ENCODE peak calls at places on chromosome 16, in ten cellular contexts. One of them, this sample, is unnamed.

GRCh38 chr16:79690159-79690558 is 89.6 kb upstream of the MAF start:
- DNase-seq in bronchial epithelial cell: no peak
- DNase-seq in tibial artery: no peak
- DNase-seq in mammary epithelial cell: no peak
- DNase-seq in cardiac muscle cell: no peak
- DNase-seq in mesendoderm: no peak
- DNase-seq in CD4-positive, alpha-beta memory T cell: no peak
- DNase-seq in aorta: no peak
- DNase-seq in heart left ventricle: no peak
- DNase-seq in BE2C: no peak
- DNase-seq in this sample: no peak

GRCh38 chr16:57815987-57816745 is 13.9 kb upstream of the KIFC3 start:
- DNase-seq in CD4-positive, alpha-beta memory T cell: peak; percentile 80
- DNase-seq in mesendoderm: peak; percentile 96
- DNase-seq in aorta: peak; percentile 96
- DNase-seq in mammary epithelial cell: peak; percentile 98
- DNase-seq in heart left ventricle: peak; percentile 97
- DNase-seq in BE2C: peak; percentile 56
- DNase-seq in tibial artery: peak; percentile 96
- DNase-seq in cardiac muscle cell: peak; percentile 92
- DNase-seq in bronchial epithelial cell: peak; percentile 97
- DNase-seq in this sample: peak; percentile 96

GRCh38 chr16:83393196-83393981 is 414.4 kb upstream of the HSBP1 start:
- DNase-seq in heart left ventricle: no peak
- DNase-seq in mammary epithelial cell: no peak
- DNase-seq in aorta: no peak
- DNase-seq in cardiac muscle cell: no peak
- DNase-seq in CD4-positive, alpha-beta memory T cell: no peak
- DNase-seq in BE2C: no peak
- DNase-seq in tibial artery: peak; percentile 77
- DNase-seq in bronchial epithelial cell: no peak
- DNase-seq in mesendoderm: peak; percentile 30
- DNase-seq in this sample: no peak

GRCh38 chr16:83143788-83144187 is 517.0 kb downstream of the CDH13 start:
- DNase-seq in CD4-positive, alpha-beta memory T cell: no peak
- DNase-seq in tibial artery: no peak
- DNase-seq in bronchial epithelial cell: peak; percentile 69
- DNase-seq in aorta: no peak
- DNase-seq in heart left ventricle: no peak
- DNase-seq in BE2C: no peak
- DNase-seq in mesendoderm: peak; percentile 98
- DNase-seq in mammary epithelial cell: peak; percentile 80
- DNase-seq in cardiac muscle cell: peak; percentile 40
- DNase-seq in this sample: peak; percentile 92

GRCh38 chr16:29811170-29811895 is 660 bp upstream of the PRRT2 start:
- DNase-seq in heart left ventricle: peak; percentile 99
- DNase-seq in bronchial epithelial cell: peak; percentile 93
- DNase-seq in aorta: peak; percentile 97
- DNase-seq in cardiac muscle cell: peak; percentile 99
- DNase-seq in CD4-positive, alpha-beta memory T cell: peak; percentile 84
- DNase-seq in BE2C: peak; percentile 100
- DNase-seq in mesendoderm: peak; percentile 99
- DNase-seq in mammary epithelial cell: peak; percentile 97
- DNase-seq in tibial artery: peak; percentile 100
- DNase-seq in this sample: peak; percentile 96

GRCh38 chr16:46980926-46981325 is 7.5 kb upstream of the DNAJA2 start:
- DNase-seq in cardiac muscle cell: peak; percentile 49
- DNase-seq in BE2C: no peak
- DNase-seq in heart left ventricle: no peak
- DNase-seq in tibial artery: no peak
- DNase-seq in mammary epithelial cell: no peak
- DNase-seq in mesendoderm: no peak
- DNase-seq in CD4-positive, alpha-beta memory T cell: no peak
- DNase-seq in bronchial epithelial cell: no peak
- DNase-seq in aorta: no peak
- DNase-seq in this sample: no peak

GRCh38 chr16:7493133-7493532 is 160.5 kb downstream of the RBFOX1 start:
- DNase-seq in mammary epithelial cell: no peak
- DNase-seq in CD4-positive, alpha-beta memory T cell: no peak
- DNase-seq in tibial artery: no peak
- DNase-seq in cardiac muscle cell: no peak
- DNase-seq in bronchial epithelial cell: no peak
- DNase-seq in mesendoderm: no peak
- DNase-seq in BE2C: no peak
- DNase-seq in aorta: no peak
- DNase-seq in heart left ventricle: no peak
- DNase-seq in this sample: no peak

GRCh38 chr16:59487067-59487466 is 753.0 kb upstream of the GOT2 start:
- DNase-seq in CD4-positive, alpha-beta memory T cell: no peak
- DNase-seq in heart left ventricle: no peak
- DNase-seq in mammary epithelial cell: no peak
- DNase-seq in aorta: no peak
- DNase-seq in bronchial epithelial cell: no peak
- DNase-seq in tibial artery: no peak
- DNase-seq in mesendoderm: no peak
- DNase-seq in BE2C: no peak
- DNase-seq in cardiac muscle cell: no peak
- DNase-seq in this sample: no peak

GRCh38 chr16:11052080-11052808 is 107.9 kb downstream of the CLEC16A start:
- DNase-seq in BE2C: no peak
- DNase-seq in tibial artery: no peak
- DNase-seq in aorta: no peak
- DNase-seq in mammary epithelial cell: no peak
- DNase-seq in bronchial epithelial cell: peak; percentile 63
- DNase-seq in mesendoderm: peak; percentile 48
- DNase-seq in heart left ventricle: no peak
- DNase-seq in cardiac muscle cell: no peak
- DNase-seq in CD4-positive, alpha-beta memory T cell: peak; percentile 47
- DNase-seq in this sample: no peak

GRCh38 chr16:48385272-48385953 is at the start of gene SIAH1:
- DNase-seq in aorta: peak; percentile 95
- DNase-seq in heart left ventricle: peak; percentile 86
- DNase-seq in bronchial epithelial cell: peak; percentile 46
- DNase-seq in cardiac muscle cell: peak; percentile 89
- DNase-seq in tibial artery: peak; percentile 91
- DNase-seq in mammary epithelial cell: peak; percentile 77
- DNase-seq in mesendoderm: peak; percentile 91
- DNase-seq in CD4-positive, alpha-beta memory T cell: peak; percentile 76
- DNase-seq in BE2C: peak; percentile 89
- DNase-seq in this sample: peak; percentile 92

GRCh38 chr16:30750876-30751465 is 2.7 kb downstream of the PHKG2 start:
- DNase-seq in CD4-positive, alpha-beta memory T cell: no peak
- DNase-seq in aorta: no peak
- DNase-seq in mammary epithelial cell: no peak
- DNase-seq in cardiac muscle cell: no peak
- DNase-seq in bronchial epithelial cell: no peak
- DNase-seq in heart left ventricle: no peak
- DNase-seq in mesendoderm: no peak
- DNase-seq in BE2C: no peak
- DNase-seq in tibial artery: no peak
- DNase-seq in this sample: no peak

GRCh38 chr16:63978240-63978639 is 1143.6 kb downstream of the CDH11 start:
- DNase-seq in cardiac muscle cell: no peak
- DNase-seq in heart left ventricle: no peak
- DNase-seq in BE2C: no peak
- DNase-seq in CD4-positive, alpha-beta memory T cell: no peak
- DNase-seq in mesendoderm: peak; percentile 6
- DNase-seq in aorta: no peak
- DNase-seq in bronchial epithelial cell: no peak
- DNase-seq in mammary epithelial cell: no peak
- DNase-seq in tibial artery: no peak
- DNase-seq in this sample: no peak

GRCh38 chr16:50351116-50351515 is 17.7 kb downstream of the BRD7 start:
- DNase-seq in bronchial epithelial cell: no peak
- DNase-seq in mesendoderm: no peak
- DNase-seq in BE2C: no peak
- DNase-seq in CD4-positive, alpha-beta memory T cell: no peak
- DNase-seq in cardiac muscle cell: no peak
- DNase-seq in tibial artery: no peak
- DNase-seq in mammary epithelial cell: no peak
- DNase-seq in heart left ventricle: no peak
- DNase-seq in aorta: no peak
- DNase-seq in this sample: no peak
- H3K36me3 ChIP-seq in bronchial epithelial cell: peaks cover 2% of the 10 kb centered on the region
- H3K36me3 ChIP-seq in mesendoderm: peaks cover 5% of the 10 kb centered on the region
- H3K36me3 ChIP-seq in BE2C: peaks cover 57% of the 10 kb centered on the region
- H3K36me3 ChIP-seq in CD4-positive, alpha-beta memory T cell: peaks cover 31% of the 10 kb centered on the region
- H3K36me3 ChIP-seq in cardiac muscle cell: peaks cover 39% of the 10 kb centered on the region
- H3K36me3 ChIP-seq in tibial artery: peaks cover 32% of the 10 kb centered on the region
- H3K36me3 ChIP-seq in mammary epithelial cell: peaks cover 28% of the 10 kb centered on the region
- H3K36me3 ChIP-seq in heart left ventricle: peaks cover 65% of the 10 kb centered on the region
- H3K36me3 ChIP-seq in aorta: no peaks in the 10 kb centered on the region
- H3K36me3 ChIP-seq in this sample: no peaks in the 10 kb centered on the region

DNA sequence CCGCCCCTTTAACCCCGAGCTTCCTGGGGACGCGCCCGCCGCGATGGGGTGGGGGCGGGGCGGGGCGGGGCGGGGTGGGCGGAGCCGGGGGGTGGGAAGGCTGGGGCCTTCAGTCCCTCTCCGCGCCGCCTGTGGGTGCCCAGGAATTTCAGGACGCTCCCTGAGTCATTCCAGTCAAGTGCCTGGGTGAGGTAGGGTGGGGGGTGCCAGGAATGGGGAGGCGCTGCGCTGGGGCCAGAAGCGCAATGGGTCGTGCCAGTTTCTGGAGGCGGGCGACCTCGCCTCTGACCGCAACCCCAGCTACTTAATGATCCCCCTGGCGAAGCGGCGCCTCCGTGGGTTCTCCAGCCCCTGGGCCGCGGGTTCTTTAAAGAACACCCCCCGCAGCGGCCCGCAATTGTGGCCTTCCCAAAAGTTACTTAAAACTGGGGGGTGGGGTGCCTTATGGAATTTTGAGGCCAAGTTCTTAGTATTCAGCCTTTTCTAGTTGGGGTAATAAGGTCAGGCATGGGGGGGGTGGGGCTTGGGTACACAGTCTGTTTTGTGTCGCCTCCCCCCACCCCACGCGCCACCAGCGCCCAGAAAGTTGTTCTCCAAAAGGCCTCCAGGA is 826 bp upstream of the GSE1 start:
- DNase-seq in CD4-positive, alpha-beta memory T cell: peak; percentile 43
- DNase-seq in cardiac muscle cell: peak; percentile 85
- DNase-seq in bronchial epithelial cell: peak; percentile 84
- DNase-seq in mesendoderm: no peak
- DNase-seq in BE2C: peak; percentile 71
- DNase-seq in mammary epithelial cell: peak; percentile 88
- DNase-seq in aorta: peak; percentile 94
- DNase-seq in heart left ventricle: peak; percentile 90
- DNase-seq in tibial artery: peak; percentile 92
- DNase-seq in this sample: peak; percentile 96
- H3K27me3 ChIP-seq in CD4-positive, alpha-beta memory T cell: no peaks in the 10 kb centered on the region
- H3K27me3 ChIP-seq in cardiac muscle cell: no peaks in the 10 kb centered on the region
- H3K27me3 ChIP-seq in bronchial epithelial cell: peaks cover 3% of the 10 kb centered on the region
- H3K27me3 ChIP-seq in mesendoderm: no peaks in the 10 kb centered on the region
- H3K27me3 ChIP-seq in BE2C: no peaks in the 10 kb centered on the region
- H3K27me3 ChIP-seq in mammary epithelial cell: no peaks in the 10 kb centered on the region
- H3K27me3 ChIP-seq in aorta: no peaks in the 10 kb centered on the region
- H3K27me3 ChIP-seq in heart left ventricle: no peaks in the 10 kb centered on the region
- H3K27me3 ChIP-seq in tibial artery: no peaks in the 10 kb centered on the region
- H3K27me3 ChIP-seq in this sample: no peaks in the 10 kb centered on the region

DNA sequence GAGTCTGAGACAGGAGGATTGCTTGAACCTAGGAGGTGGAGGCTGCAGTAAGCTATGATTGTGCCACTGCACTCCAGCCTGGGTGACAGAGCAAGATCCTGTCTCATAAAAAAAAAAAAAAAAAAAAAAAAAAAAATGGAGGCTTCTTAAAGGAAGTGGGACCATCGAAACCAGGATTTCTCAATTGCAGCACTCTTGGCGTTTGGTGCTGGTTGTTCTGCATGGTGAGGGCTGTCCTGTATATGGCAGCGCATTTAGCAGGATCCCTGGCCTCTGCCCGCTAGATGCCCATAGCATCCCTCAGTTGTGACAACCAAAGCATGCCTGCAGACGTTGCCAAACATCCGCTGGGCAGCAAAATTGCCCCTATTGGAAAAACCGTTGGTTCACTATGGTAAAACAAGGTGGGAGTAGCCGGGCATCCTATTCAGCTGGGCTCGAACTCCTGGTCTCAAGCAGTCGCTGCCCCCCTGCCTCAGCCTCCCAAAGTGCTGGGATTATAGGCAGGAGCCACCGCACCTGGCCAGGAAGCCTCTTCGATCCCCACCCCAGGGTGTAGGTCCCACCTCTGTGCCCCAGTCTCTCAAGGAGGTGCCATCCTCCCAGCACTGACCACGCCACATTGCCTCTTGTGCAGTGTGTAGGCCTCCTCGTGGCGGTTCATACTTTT is 6.5 kb upstream of the NPIPB7 start:
- DNase-seq in tibial artery: no peak
- DNase-seq in mesendoderm: no peak
- DNase-seq in bronchial epithelial cell: no peak
- DNase-seq in BE2C: no peak
- DNase-seq in cardiac muscle cell: no peak
- DNase-seq in mammary epithelial cell: no peak
- DNase-seq in CD4-positive, alpha-beta memory T cell: no peak
- DNase-seq in aorta: peak; percentile 35
- DNase-seq in heart left ventricle: no peak
- DNase-seq in this sample: no peak
- H3K36me3 ChIP-seq in tibial artery: peaks cover 100% of the 10 kb centered on the region
- H3K36me3 ChIP-seq in mesendoderm: no peaks in the 10 kb centered on the region
- H3K36me3 ChIP-seq in bronchial epithelial cell: peaks cover 10% of the 10 kb centered on the region
- H3K36me3 ChIP-seq in BE2C: peaks cover 12% of the 10 kb centered on the region
- H3K36me3 ChIP-seq in cardiac muscle cell: peaks cover 9% of the 10 kb centered on the region
- H3K36me3 ChIP-seq in mammary epithelial cell: peaks cover 3% of the 10 kb centered on the region
- H3K36me3 ChIP-seq in CD4-positive, alpha-beta memory T cell: peaks cover 48% of the 10 kb centered on the region
- H3K36me3 ChIP-seq in aorta: peaks cover 7% of the 10 kb centered on the region
- H3K36me3 ChIP-seq in heart left ventricle: peaks cover 98% of the 10 kb centered on the region
- H3K36me3 ChIP-seq in this sample: no peaks in the 10 kb centered on the region

GRCh38 chr16:55476625-55477533 is 2.1 kb upstream of the MMP2 start:
- DNase-seq in heart left ventricle: peak; percentile 55
- DNase-seq in mammary epithelial cell: no peak
- DNase-seq in aorta: no peak
- DNase-seq in bronchial epithelial cell: no peak
- DNase-seq in mesendoderm: no peak
- DNase-seq in cardiac muscle cell: no peak
- DNase-seq in tibial artery: no peak
- DNase-seq in CD4-positive, alpha-beta memory T cell: no peak
- DNase-seq in BE2C: no peak
- DNase-seq in this sample: no peak
- H3K27me3 ChIP-seq in heart left ventricle: no peaks in the 10 kb centered on the region
- H3K27me3 ChIP-seq in mammary epithelial cell: no peaks in the 10 kb centered on the region
- H3K27me3 ChIP-seq in aorta: no peaks in the 10 kb centered on the region
- H3K27me3 ChIP-seq in bronchial epithelial cell: no peaks in the 10 kb centered on the region
- H3K27me3 ChIP-seq in mesendoderm: no peaks in the 10 kb centered on the region
- H3K27me3 ChIP-seq in cardiac muscle cell: peaks cover 50% of the 10 kb centered on the region
- H3K27me3 ChIP-seq in tibial artery: no peaks in the 10 kb centered on the region
- H3K27me3 ChIP-seq in CD4-positive, alpha-beta memory T cell: peaks cover 3% of the 10 kb centered on the region
- H3K27me3 ChIP-seq in BE2C: no peaks in the 10 kb centered on the region
- H3K27me3 ChIP-seq in this sample: no peaks in the 10 kb centered on the region

GRCh38 chr16:3718019-3718391 is 681 bp upstream of the TRAP1 start:
- DNase-seq in heart left ventricle: no peak
- DNase-seq in aorta: no peak
- DNase-seq in CD4-positive, alpha-beta memory T cell: no peak
- DNase-seq in mammary epithelial cell: no peak
- DNase-seq in BE2C: no peak
- DNase-seq in cardiac muscle cell: peak; percentile 4
- DNase-seq in bronchial epithelial cell: no peak
- DNase-seq in mesendoderm: no peak
- DNase-seq in tibial artery: no peak
- DNase-seq in this sample: no peak
- H3K36me3 ChIP-seq in heart left ventricle: no peaks in the 10 kb centered on the region
- H3K36me3 ChIP-seq in aorta: no peaks in the 10 kb centered on the region
- H3K36me3 ChIP-seq in CD4-positive, alpha-beta memory T cell: peaks cover 3% of the 10 kb centered on the region
- H3K36me3 ChIP-seq in mammary epithelial cell: no peaks in the 10 kb centered on the region
- H3K36me3 ChIP-seq in BE2C: peaks cover 28% of the 10 kb centered on the region
- H3K36me3 ChIP-seq in cardiac muscle cell: no peaks in the 10 kb centered on the region
- H3K36me3 ChIP-seq in bronchial epithelial cell: no peaks in the 10 kb centered on the region
- H3K36me3 ChIP-seq in mesendoderm: no peaks in the 10 kb centered on the region
- H3K36me3 ChIP-seq in tibial artery: peaks cover 11% of the 10 kb centered on the region
- H3K36me3 ChIP-seq in this sample: no peaks in the 10 kb centered on the region

This sample was measured in Caco-2.